ENCODE peak calls at places on chromosomes 7 and 10, in five cellular contexts. S, A, J, V and H are unnamed samples.

GRCh38 chr7:123958186-123958703 is 33.2 kb downstream of the SPAM1 start:
- DNase-seq in A (no peak), V (no peak), S (no peak), J (no peak), H (no peak)

GRCh38 chr10:26463986-26464385 is 25.8 kb downstream of the APBB1IP start:
- DNase-seq in J (no peak), A (no peak), V (no peak), S (no peak), H (no peak)

GRCh38 chr7:45982912-45983719 is 62.0 kb upstream of the IGFBP3 start:
- DNase-seq in J (no peak), A (no peak), V (no peak), S (no peak), H (peak; percentile 73)

GRCh38 chr7:158885624-158886023 is 29.3 kb downstream of the DYNC2I1 start:
- DNase-seq in J (peak; percentile 52), S (no peak), V (no peak), A (no peak), H (peak; percentile 66)

GRCh38 chr10:28241766-28242399 is 61.0 kb downstream of the MPP7 start:
- DNase-seq in S (no peak), V (peak; percentile 2), J (peak; percentile 44), A (peak; percentile 27), H (peak; percentile 40)

GRCh38 chr10:95562326-95562725 is 1.2 kb upstream of the SORBS1 start:
- DNase-seq in V (no peak), A (no peak), S (no peak), J (no peak), H (no peak)

GRCh38 chr10:14571866-14572507 is 202.7 kb downstream of the FAM107B start:
- DNase-seq in V (no peak), S (no peak), J (no peak), A (no peak), H (no peak)

GRCh38 chr10:6204063-6204340 is 1.3 kb downstream of the PFKFB3 start:
- DNase-seq in S (peak; percentile 71), V (no peak), J (no peak), A (no peak), H (peak; percentile 76)

GRCh38 chr10:807163-807957 is 117.9 kb upstream of the DIP2C start:
- DNase-seq in S (no peak), A (no peak), V (no peak), J (no peak), H (no peak)

GRCh38 chr10:75018233-75018632 is 93.2 kb upstream of the SAMD8 start:
- DNase-seq in S (no peak), A (no peak), V (no peak), J (no peak), H (no peak)

GRCh38 chr7:32921896-32922295 is 30.3 kb upstream of the KBTBD2 start:
- DNase-seq in S (no peak), V (no peak), J (no peak), A (no peak), H (no peak)

GRCh38 chr10:61757001-61757400 is 94.3 kb downstream of the CABCOCO1 start:
- DNase-seq in A (no peak), J (no peak), S (no peak), V (no peak), H (no peak)

GRCh38 chr10:49571419-49571818 is 32.5 kb upstream of the ERCC6 start:
- DNase-seq in J (no peak), A (no peak), V (no peak), S (no peak), H (no peak)

GRCh38 chr10:133295426-133296320 is 13.0 kb downstream of the TUBGCP2 start:
- DNase-seq in J (no peak), S (no peak), V (no peak), A (no peak), H (no peak)

GRCh38 chr10:178208-178607 is 43.0 kb downstream of the ZMYND11 start:
- DNase-seq in V (no peak), J (peak; percentile 12), A (peak; percentile 4), S (no peak), H (peak; percentile 36)

GRCh38 chr7:40584667-40585433 is 450.0 kb downstream of the SUGCT start:
- DNase-seq in J (no peak), A (no peak), S (no peak), V (no peak), H (no peak)

GRCh38 chr7:22952306-22953011 is 61.5 kb downstream of the HYCC1 start:
- DNase-seq in V (no peak), J (no peak), A (no peak), S (no peak), H (no peak)

GRCh38 chr10:381805-382204 is 246.6 kb downstream of the ZMYND11 start:
- DNase-seq in V (no peak), S (no peak), J (no peak), A (no peak), H (no peak)

DNA sequence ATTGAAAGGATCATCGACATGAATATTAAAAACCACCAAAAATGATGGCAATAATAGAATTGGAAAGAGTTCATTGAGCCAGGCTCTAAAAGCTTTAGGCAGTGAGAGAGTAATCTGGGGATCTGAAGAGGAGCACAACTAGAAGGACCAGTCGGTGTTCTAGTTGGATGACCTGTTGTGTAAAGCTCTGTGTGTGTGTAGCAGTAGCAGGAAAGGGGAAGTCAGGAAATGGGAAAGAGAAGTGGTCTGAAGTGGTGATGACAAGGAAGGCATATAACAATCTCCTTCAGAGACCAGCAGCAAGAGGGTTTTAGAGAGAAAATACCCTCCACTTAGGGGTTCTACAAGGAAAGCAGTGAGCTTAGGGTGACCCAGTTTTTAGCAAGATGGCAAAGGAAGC is 539.2 kb downstream of the HTR7 start:
- DNase-seq in S (no peak), J (no peak), A (no peak), V (no peak), H (no peak)
- TF ChIP-seq SIN3A in S (no peak), J (no peak), A (no peak), V (no peak), H (no peak)

GRCh38 chr10:127296696-127297095 is 100.3 kb upstream of the INSYN2A start:
- DNase-seq in A (no peak), S (no peak), J (no peak), V (no peak), H (no peak)

GRCh38 chr10:127298396-127298795 is 102.0 kb upstream of the INSYN2A start:
- DNase-seq in A (no peak), S (no peak), V (no peak), J (no peak), H (no peak)

GRCh38 chr10:127292888-127293287 is 96.5 kb upstream of the INSYN2A start:
- DNase-seq in S (no peak), J (no peak), A (no peak), V (no peak), H (no peak)

GRCh38 chr10:127293640-127294039 is 97.2 kb upstream of the INSYN2A start:
- DNase-seq in S (no peak), A (no peak), J (no peak), V (no peak), H (no peak)
- TF ChIP-seq SIN3A in S (no peak), A (no peak), J (no peak), V (no peak), H (no peak)

GRCh38 chr10:98449287-98449686 is 2.6 kb upstream of the HPS1 start:
- DNase-seq in A (no peak), V (no peak), S (no peak), J (no peak), H (no peak)

GRCh38 chr10:98445200-98445812 is 1.4 kb downstream of the HPS1 start:
- DNase-seq in S (no peak), V (no peak), A (no peak), J (no peak), H (no peak)

GRCh38 chr10:98444314-98445006 is 2.3 kb downstream of the HPS1 start:
- DNase-seq in J (no peak), S (no peak), A (no peak), V (no peak), H (no peak)

GRCh38 chr10:98446656-98447221 is at the start of gene HPS1:
- DNase-seq in A (no peak), V (peak; percentile 42), S (peak; percentile 86), J (peak; percentile 88), H (peak; percentile 95)

GRCh38 chr10:98446121-98446655 is 547 bp downstream of the HPS1 start:
- DNase-seq in A (no peak), J (no peak), S (peak; percentile 69), V (no peak), H (peak; percentile 50)
- TF ChIP-seq SIN3A in A (no peak), J (no peak), S (no peak), V (no peak), H (no peak)

GRCh38 chr10:126596472-126597016 is 73.9 kb downstream of the C10orf90 start:
- DNase-seq in V (no peak), S (no peak), J (no peak), A (no peak), H (no peak)

GRCh38 chr10:126598009-126598408 is 72.5 kb downstream of the C10orf90 start:
- DNase-seq in A (peak; percentile 10), V (no peak), S (peak; percentile 66), J (peak; percentile 18), H (peak; percentile 43)

GRCh38 chr10:126599949-126600627 is 70.4 kb downstream of the C10orf90 start:
- DNase-seq in J (no peak), V (no peak), A (no peak), S (peak; percentile 45), H (peak; percentile 60)

GRCh38 chr10:126595160-126595559 is 75.3 kb downstream of the C10orf90 start:
- DNase-seq in V (no peak), A (no peak), S (no peak), J (no peak), H (no peak)

GRCh38 chr10:126597206-126597605 is 73.3 kb downstream of the C10orf90 start:
- DNase-seq in S (no peak), V (no peak), J (no peak), A (no peak), H (no peak)
- TF ChIP-seq SIN3A in S (no peak), V (no peak), J (no peak), A (no peak), H (no peak)

DNA sequence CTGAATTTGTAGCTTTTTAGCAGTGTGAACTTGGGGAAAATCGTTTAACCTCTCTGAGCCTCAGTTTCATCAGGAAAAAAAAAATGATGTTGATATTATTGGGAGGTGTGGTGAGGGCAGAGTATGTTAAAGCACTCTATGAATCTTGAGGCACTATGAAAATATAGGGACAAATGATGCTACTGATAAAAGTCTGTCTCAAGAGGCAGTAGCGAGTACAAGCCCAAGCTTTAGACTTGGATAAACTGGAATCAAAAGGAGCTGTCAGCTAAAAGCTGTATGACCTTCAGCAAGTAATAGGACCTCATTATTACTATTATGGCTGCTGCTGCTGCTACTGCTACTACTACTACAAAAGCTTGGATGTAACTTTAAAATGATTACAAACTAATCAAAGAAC is 8.4 kb downstream of the ZNF277 start:
- DNase-seq in A (no peak), S (no peak), V (no peak), J (no peak), H (no peak)
- TF ChIP-seq SIN3A in A (no peak), S (no peak), V (no peak), J (no peak), H (no peak)

GRCh38 chr7:135757719-135758411 is 9.3 kb upstream of the FAM180A start:
- DNase-seq in S (no peak), J (no peak), V (no peak), A (no peak), H (no peak)
- TF ChIP-seq SIN3A in S (no peak), J (no peak), V (no peak), A (no peak), H (no peak)